ENCODE peak calls at places on chromosomes 16 and 17, in eight cellular contexts. T, S, F, U, I, Z, R and J are unnamed samples.

GRCh38 chr16:71428883-71429282 is 13.0 kb downstream of the TLE7 start:
- DNase-seq in I (peak; percentile 11), S (no peak), U (no peak), Z (no peak), T (no peak), F (peak; percentile 13), R (no peak), J (no peak)

GRCh38 chr17:20009052-20009301 is 182 bp upstream of the SPECC1 start:
- DNase-seq in I (no peak), F (peak; percentile 65), S (peak; percentile 40), Z (no peak), R (no peak), U (no peak), T (peak; percentile 5), J (no peak)

GRCh38 chr17:66633322-66633965 is 201.5 kb upstream of the CACNG5 start:
- DNase-seq in U (peak; percentile 44), T (no peak), Z (no peak), S (peak; percentile 69), F (peak; percentile 66), I (peak; percentile 58), R (no peak), J (peak; percentile 88)

GRCh38 chr17:17940451-17940911 is 31.7 kb downstream of the TOM1L2 start:
- DNase-seq in T (no peak), Z (peak; percentile 59), R (no peak), F (peak; percentile 56), U (no peak), S (peak; percentile 69), I (peak; percentile 48), J (no peak)

GRCh38 chr17:34458266-34458665 is 95.2 kb upstream of the CCL1 start:
- DNase-seq in Z (no peak), R (no peak), T (no peak), S (no peak), F (no peak), I (no peak), U (no peak), J (no peak)

GRCh38 chr17:40018211-40019121 is 3.2 kb downstream of the CSF3 start:
- DNase-seq in I (peak; percentile 76), S (no peak), R (no peak), Z (no peak), U (no peak), T (no peak), F (peak; percentile 51), J (no peak)

GRCh38 chr17:75084039-75084660 is 3.6 kb upstream of the SLC16A5 start:
- DNase-seq in U (no peak), S (peak; percentile 53), F (no peak), T (no peak), R (no peak), I (peak; percentile 32), Z (no peak), J (peak; percentile 80)

GRCh38 chr16:75340715-75341500 is 89.5 kb upstream of the BCAR1 start:
- DNase-seq in U (no peak), I (peak; percentile 37), F (peak; percentile 59), T (peak; percentile 92), Z (no peak), R (no peak), S (peak; percentile 63), J (no peak)

GRCh38 chr16:556479-557173 is 3.6 kb upstream of the PRR35 start:
- DNase-seq in F (no peak), T (no peak), R (no peak), I (no peak), Z (no peak), U (no peak), S (no peak), J (no peak)

GRCh38 chr16:19092653-19093410 is 20.9 kb upstream of the ITPRIPL2 start:
- DNase-seq in S (no peak), F (no peak), T (no peak), Z (no peak), U (no peak), R (no peak), I (no peak), J (no peak)

GRCh38 chr17:3959295-3959899 is 4.8 kb downstream of the ATP2A3 start:
- DNase-seq in U (no peak), R (peak; percentile 77), F (peak; percentile 55), S (peak; percentile 64), T (no peak), Z (no peak), I (peak; percentile 69), J (no peak)

GRCh38 chr16:69404275-69404805 is 18.5 kb upstream of the TERF2 start:
- DNase-seq in R (peak; percentile 51), Z (peak; percentile 78), T (no peak), F (peak; percentile 48), U (no peak), I (no peak), S (peak; percentile 55), J (no peak)

GRCh38 chr17:77916284-77916683 is 42.2 kb upstream of the TNRC6C start:
- DNase-seq in R (no peak), S (no peak), F (no peak), T (no peak), U (no peak), I (no peak), Z (no peak), J (no peak)
- H3K4me3 ChIP-seq in R (no peak overlapping the region), S (no peak overlapping the region), F (no peak overlapping the region), T (no peak overlapping the region), U (no peak overlapping the region), I (no peak overlapping the region), Z (no peak overlapping the region), J (no peak overlapping the region)

GRCh38 chr17:61492759-61493526 is 40.7 kb downstream of the TBX4 start:
- DNase-seq in Z (no peak), U (no peak), R (no peak), T (no peak), I (no peak), S (no peak), F (peak; percentile 72), J (no peak)

GRCh38 chr17:61489719-61490490 is 37.7 kb downstream of the TBX4 start:
- DNase-seq in F (no peak), T (no peak), Z (no peak), U (no peak), R (no peak), I (no peak), S (no peak), J (no peak)

GRCh38 chr17:61491981-61492380 is 39.8 kb downstream of the TBX4 start:
- DNase-seq in Z (no peak), T (no peak), U (no peak), F (no peak), I (no peak), R (no peak), S (no peak), J (no peak)

GRCh38 chr17:61488878-61489718 is 36.9 kb downstream of the TBX4 start:
- DNase-seq in R (peak; percentile 81), U (no peak), I (no peak), F (no peak), T (no peak), S (no peak), Z (no peak), J (no peak)

DNA sequence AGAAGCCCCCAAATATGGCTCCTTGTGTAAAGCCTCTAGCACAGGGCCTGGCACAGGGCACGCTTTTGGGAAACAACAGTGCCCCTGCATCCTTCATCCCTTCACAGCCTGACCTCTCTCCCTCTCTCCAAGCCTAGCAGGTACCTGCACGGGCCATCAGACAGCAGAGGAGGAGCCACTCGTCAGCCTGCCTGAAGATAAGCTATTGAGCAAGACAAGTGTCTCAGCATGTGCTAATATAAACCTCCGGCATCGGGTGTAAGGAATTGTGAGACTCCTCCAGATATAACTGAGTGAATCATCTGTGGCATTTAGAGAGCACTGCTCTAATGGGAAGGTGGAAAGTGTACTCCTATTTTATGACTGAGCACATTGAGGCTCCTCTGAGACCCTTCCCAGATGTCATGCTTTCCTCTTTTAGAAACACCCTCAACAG is 38.3 kb downstream of the TBX4 start:
- DNase-seq in I (peak; percentile 75), F (peak; percentile 93), Z (no peak), U (no peak), T (no peak), R (no peak), S (peak; percentile 24), J (no peak)
- H3K4me3 ChIP-seq in I (no peak overlapping the region), F (no peak overlapping the region), Z (no peak overlapping the region), U (no peak overlapping the region), T (no peak overlapping the region), R (no peak overlapping the region), S (no peak overlapping the region), J (no peak overlapping the region)

GRCh38 chr16:17258077-17258599 is 212.6 kb downstream of the XYLT1 start:
- DNase-seq in Z (no peak), U (no peak), I (no peak), R (no peak), F (no peak), S (no peak), T (no peak), J (no peak)

GRCh38 chr16:17259751-17260270 is 210.9 kb downstream of the XYLT1 start:
- DNase-seq in I (no peak), R (no peak), Z (no peak), F (no peak), T (no peak), S (no peak), U (no peak), J (no peak)

GRCh38 chr16:17258848-17259713 is 211.7 kb downstream of the XYLT1 start:
- DNase-seq in T (no peak), S (no peak), R (peak; percentile 55), Z (no peak), F (peak; percentile 25), I (no peak), U (no peak), J (no peak)

GRCh38 chr16:17260271-17260849 is 210.4 kb downstream of the XYLT1 start:
- DNase-seq in Z (no peak), T (no peak), U (no peak), R (no peak), F (no peak), I (no peak), S (no peak), J (no peak)

GRCh38 chr16:17257426-17257825 is 213.3 kb downstream of the XYLT1 start:
- DNase-seq in T (no peak), Z (no peak), U (no peak), S (no peak), F (no peak), I (no peak), R (no peak), J (no peak)
- H3K4me3 ChIP-seq in T (no peak overlapping the region), Z (no peak overlapping the region), U (no peak overlapping the region), S (no peak overlapping the region), F (no peak overlapping the region), I (no peak overlapping the region), R (no peak overlapping the region), J (no peak overlapping the region)

DNA sequence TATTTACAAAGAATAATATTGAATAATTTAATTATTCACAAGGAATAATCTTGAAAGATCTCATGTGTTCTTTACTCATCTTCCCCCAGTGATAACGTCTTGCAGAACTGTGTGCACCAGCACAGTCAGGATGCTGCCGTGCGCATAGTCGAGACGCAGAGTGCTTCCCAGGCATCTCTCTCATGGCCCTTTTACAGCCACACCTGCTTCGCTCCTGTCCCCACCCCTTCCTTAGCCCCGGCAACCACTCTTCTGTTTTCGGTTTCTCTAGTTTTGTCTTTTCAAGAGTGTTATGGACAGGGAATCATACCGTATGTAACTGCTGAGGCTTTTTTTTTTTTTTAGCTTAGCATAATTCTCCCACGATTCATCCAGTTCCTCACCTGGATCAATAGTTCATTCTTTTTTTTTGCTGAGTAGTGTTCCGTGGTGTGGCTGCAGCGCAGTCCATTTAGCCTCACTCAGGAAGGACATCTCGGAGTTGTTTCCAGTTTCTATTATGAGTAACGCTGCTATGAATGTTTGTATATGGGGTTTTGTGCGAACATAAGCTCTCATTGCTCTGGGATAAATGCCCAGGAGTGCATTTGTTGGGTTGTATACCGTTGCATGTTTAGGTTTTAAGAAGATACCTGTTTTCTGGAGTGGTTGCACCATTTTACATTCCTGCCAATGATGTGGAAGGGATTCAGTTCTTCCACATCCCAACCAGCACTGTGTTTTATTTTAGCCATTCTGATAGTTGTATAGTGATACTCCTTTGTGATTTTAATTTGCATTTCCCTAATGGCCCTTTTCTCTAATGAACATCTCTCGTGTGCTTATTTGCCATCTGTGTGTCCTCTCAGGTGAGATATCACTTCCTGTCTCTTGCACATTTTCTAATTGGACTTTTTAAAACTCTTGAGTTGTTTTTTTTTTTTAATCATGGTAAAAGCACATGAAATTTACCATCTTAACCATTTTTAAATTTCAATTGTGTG is 47.6 kb downstream of the SEC14L1 start:
- DNase-seq in R (peak; percentile 36), S (peak; percentile 43), I (peak; percentile 60), T (no peak), U (no peak), F (no peak), Z (no peak), J (no peak)
- H3K4me3 ChIP-seq in R (no peak overlapping the region), S (no peak overlapping the region), I (no peak overlapping the region), T (no peak overlapping the region), U (no peak overlapping the region), F (no peak overlapping the region), Z (no peak overlapping the region), J (no peak overlapping the region)